ENCODE peak calls at places on chromosome 6, in four cellular contexts. K, A, X and Y are unnamed samples.

GRCh38 chr6:157989541-157990289 is 8.1 kb downstream of the SYNJ2 start:
- DNase-seq in A (peak; percentile 85), X (peak; percentile 87), K (peak; percentile 67), Y (peak; percentile 73)

GRCh38 chr6:153425536-153425935 is 294.5 kb upstream of the RGS17 start:
- DNase-seq in X (no peak), A (no peak), K (no peak), Y (no peak)

GRCh38 chr6:30073489-30074240 is 1.9 kb downstream of the RNF39 start:
- DNase-seq in K (no peak), A (peak; percentile 36), X (no peak), Y (no peak)

GRCh38 chr6:48667797-48668196 is 556.8 kb upstream of the PTCHD4 start:
- DNase-seq in K (no peak), A (no peak), X (no peak), Y (no peak)

GRCh38 chr6:157744202-157744601 is 78.8 kb upstream of the SNX9 start:
- DNase-seq in A (no peak), K (no peak), X (no peak), Y (no peak)

GRCh38 chr6:56808871-56809359 is 146.0 kb upstream of the BEND6 start:
- DNase-seq in K (peak; percentile 98), X (no peak), A (no peak), Y (no peak)

GRCh38 chr6:29603930-29604329 is 19.0 kb downstream of the OR2H2 start:
- DNase-seq in K (no peak), X (no peak), A (no peak), Y (no peak)

GRCh38 chr6:39820553-39820952 is 28.4 kb downstream of the DAAM2 start:
- DNase-seq in X (no peak), K (no peak), A (no peak), Y (no peak)

GRCh38 chr6:169177516-169178196 is 76.0 kb downstream of the THBS2 start:
- DNase-seq in A (no peak), X (no peak), K (no peak), Y (no peak)

GRCh38 chr6:170575250-170575649 is 9.2 kb downstream of the PDCD2 start:
- DNase-seq in A (no peak), X (no peak), K (no peak), Y (no peak)

GRCh38 chr6:150293423-150294280 is 75.2 kb upstream of the IYD start:
- DNase-seq in X (no peak), A (no peak), K (peak; percentile 53), Y (no peak)

GRCh38 chr6:136736281-136736960 is 55.9 kb downstream of the MAP3K5 start:
- DNase-seq in X (no peak), A (no peak), K (no peak), Y (no peak)

GRCh38 chr6:80282913-80283554 is 176.6 kb downstream of the BCKDHB start:
- DNase-seq in A (no peak), K (no peak), X (no peak), Y (no peak)

GRCh38 chr6:116557863-116558262 is 4.3 kb downstream of the CALHM4 start:
- DNase-seq in K (peak; percentile 99), X (no peak), A (peak; percentile 51), Y (no peak)

GRCh38 chr6:106300944-106301343 is 24.6 kb downstream of the ATG5 start:
- DNase-seq in A (no peak), K (peak; percentile 58), X (no peak), Y (no peak)

GRCh38 chr6:53943410-53943809 is 148.6 kb downstream of the LRRC1 start:
- DNase-seq in K (no peak), X (no peak), A (no peak), Y (no peak)

GRCh38 chr6:2376429-2377355 is 131.3 kb upstream of the GMDS start:
- DNase-seq in K (peak; percentile 85), X (no peak), A (peak; percentile 40), Y (no peak)

GRCh38 chr6:37456126-37456525 is 23.1 kb downstream of the CMTR1 start:
- DNase-seq in A (no peak), K (peak; percentile 87), X (no peak), Y (no peak)

GRCh38 chr6:1312444-1313363 is 806 bp downstream of the FOXQ1 start:
- DNase-seq in A (peak; percentile 49), X (no peak), K (peak; percentile 37), Y (no peak)

GRCh38 chr6:34672657-34673043 is 23.9 kb downstream of the ILRUN start:
- DNase-seq in K (no peak), A (no peak), X (no peak), Y (no peak)

GRCh38 chr6:119284861-119285521 is 64.6 kb downstream of the MAN1A1 start:
- DNase-seq in K (peak; percentile 6), A (no peak), X (no peak), Y (no peak)

GRCh38 chr6:17931227-17931626 is 56.2 kb downstream of the KIF13A start:
- DNase-seq in K (no peak), X (no peak), A (no peak), Y (no peak)

GRCh38 chr6:11209369-11209768 is 23.1 kb downstream of the NEDD9 start:
- DNase-seq in X (no peak), A (no peak), K (no peak), Y (no peak)

GRCh38 chr6:87396595-87397392 is 11.0 kb upstream of the CFAP206 start:
- DNase-seq in K (no peak), X (no peak), A (no peak), Y (no peak)